ENCODE peak calls at places on chromosomes 11 and 22, in five cellular contexts. E is CD4-positive, alpha-beta memory T cell; D is sigmoid colon; C is colonic mucosa; U is testis. T is an unnamed sample.

GRCh38 chr11:107669156-107669740 is 42.6 kb downstream of the SLN start:
- DNase-seq in E (no peak), D (no peak), C (no peak), U (no peak), T (no peak)

GRCh38 chr11:130070109-130070828 is 575 bp downstream of the APLP2 start:
- DNase-seq in D (peak; percentile 77), U (peak; percentile 45), E (peak; percentile 37), C (peak; percentile 57), T (peak; percentile 89)

GRCh38 chr11:88231894-88232482 is 56.7 kb upstream of the RAB38 start:
- DNase-seq in E (no peak), C (no peak), D (no peak), U (peak; percentile 24), T (no peak)

GRCh38 chr11:46977940-46978595 is 41.5 kb downstream of the CSTPP1 start:
- DNase-seq in C (no peak), U (no peak), D (no peak), E (no peak), T (no peak)

GRCh38 chr11:112401036-112401769 is 140.5 kb upstream of the PLET1 start:
- DNase-seq in D (no peak), C (no peak), E (no peak), U (no peak), T (no peak)

GRCh38 chr11:19628018-19628417 is 84.6 kb upstream of the NAV2 start:
- DNase-seq in U (peak; percentile 78), C (no peak), E (no peak), D (peak; percentile 97), T (no peak)

GRCh38 chr11:107999759-108000455 is 8.8 kb upstream of the CUL5 start:
- DNase-seq in C (no peak), U (no peak), D (no peak), E (no peak), T (no peak)

GRCh38 chr11:70736461-70736860 is 338.1 kb downstream of the CTTN start:
- DNase-seq in D (no peak), U (no peak), C (no peak), E (no peak), T (no peak)

GRCh38 chr11:60370811-60371297 is 7.5 kb upstream of the MS4A7 start:
- DNase-seq in E (no peak), U (no peak), D (no peak), C (no peak), T (no peak)

GRCh38 chr11:107494036-107494435 is 36.4 kb upstream of the CWF19L2 start:
- DNase-seq in E (no peak), U (no peak), C (no peak), D (no peak), T (no peak)

GRCh38 chr11:45876401-45876800 is 9.1 kb upstream of the MAPK8IP1 start:
- DNase-seq in D (no peak), C (no peak), U (no peak), E (no peak), T (no peak)

GRCh38 chr22:21589415-21589814 is 21.9 kb downstream of the UBE2L3 start:
- DNase-seq in C (no peak), D (no peak), E (no peak), U (no peak), T (no peak)
- H3K4me1 ChIP-seq in C (no peaks in the 10 kb centered on the region), D (peaks cover 40% of the 10 kb centered on the region), E (peaks cover 54% of the 10 kb centered on the region), U (peaks cover 26% of the 10 kb centered on the region), T (peaks cover 14% of the 10 kb centered on the region)

DNA sequence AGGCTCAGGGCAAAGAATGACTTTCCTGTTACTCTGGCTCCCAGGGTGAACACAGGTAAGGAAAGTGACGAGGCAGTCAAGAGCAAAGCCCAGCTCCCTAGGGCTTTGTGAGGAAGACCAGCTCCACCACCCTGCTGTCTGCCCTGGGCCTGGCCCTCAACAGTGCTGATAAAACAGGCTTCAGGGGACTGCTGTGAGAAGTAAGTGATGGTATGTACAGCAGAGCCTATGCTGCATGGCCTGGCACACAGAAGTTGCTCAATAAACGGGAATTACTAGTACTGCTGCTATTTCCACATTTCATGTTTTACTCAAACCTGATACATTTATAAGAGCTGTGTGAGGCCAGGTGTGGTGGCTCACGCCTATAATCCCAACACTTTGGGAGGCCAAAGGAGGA is 50.3 kb downstream of the MICAL3 start:
- DNase-seq in U (no peak), C (no peak), D (no peak), E (no peak), T (no peak)
- H3K4me1 ChIP-seq in U (peaks cover 5% of the 10 kb centered on the region), C (no peaks in the 10 kb centered on the region), D (peaks cover 28% of the 10 kb centered on the region), E (peaks cover 5% of the 10 kb centered on the region), T (peaks cover 8% of the 10 kb centered on the region)

GRCh38 chr11:43921561-43922294 is 20.7 kb upstream of the C11orf96 start:
- DNase-seq in D (no peak), C (no peak), E (no peak), U (no peak), T (no peak)
- H3K4me1 ChIP-seq in D (peaks cover 38% of the 10 kb centered on the region), C (no peaks in the 10 kb centered on the region), E (no peaks in the 10 kb centered on the region), U (peaks cover 52% of the 10 kb centered on the region), T (peaks cover 34% of the 10 kb centered on the region)

GRCh38 chr11:62547691-62548281 is 1.2 kb upstream of the AHNAK start:
- DNase-seq in U (no peak), C (peak; percentile 45), D (peak; percentile 78), E (peak; percentile 44), T (no peak)
- H3K4me1 ChIP-seq in U (peaks cover 44% of the 10 kb centered on the region), C (peaks cover 43% of the 10 kb centered on the region), D (peaks cover 47% of the 10 kb centered on the region), E (peaks cover 70% of the 10 kb centered on the region), T (peaks cover 78% of the 10 kb centered on the region)

GRCh38 chr22:28008056-28008455 is 89.0 kb upstream of the PITPNB start:
- DNase-seq in C (no peak), E (no peak), U (no peak), D (no peak), T (no peak)
- H3K4me1 ChIP-seq in C (no peaks in the 10 kb centered on the region), E (no peaks in the 10 kb centered on the region), U (no peaks in the 10 kb centered on the region), D (peaks cover 27% of the 10 kb centered on the region), T (peaks cover 4% of the 10 kb centered on the region)

GRCh38 chr11:83047515-83048225 is 24.0 kb downstream of the RAB30 start:
- DNase-seq in D (no peak), U (no peak), E (no peak), C (no peak), T (no peak)

GRCh38 chr11:83044958-83045712 is 26.6 kb downstream of the RAB30 start:
- DNase-seq in D (no peak), U (no peak), E (peak; percentile 47), C (no peak), T (no peak)

GRCh38 chr11:83042966-83043711 is 28.6 kb downstream of the RAB30 start:
- DNase-seq in D (no peak), E (no peak), C (no peak), U (no peak), T (no peak)

GRCh38 chr11:83051760-83052671 is 19.7 kb downstream of the RAB30 start:
- DNase-seq in D (peak; percentile 84), U (peak; percentile 64), E (no peak), C (no peak), T (no peak)

DNA sequence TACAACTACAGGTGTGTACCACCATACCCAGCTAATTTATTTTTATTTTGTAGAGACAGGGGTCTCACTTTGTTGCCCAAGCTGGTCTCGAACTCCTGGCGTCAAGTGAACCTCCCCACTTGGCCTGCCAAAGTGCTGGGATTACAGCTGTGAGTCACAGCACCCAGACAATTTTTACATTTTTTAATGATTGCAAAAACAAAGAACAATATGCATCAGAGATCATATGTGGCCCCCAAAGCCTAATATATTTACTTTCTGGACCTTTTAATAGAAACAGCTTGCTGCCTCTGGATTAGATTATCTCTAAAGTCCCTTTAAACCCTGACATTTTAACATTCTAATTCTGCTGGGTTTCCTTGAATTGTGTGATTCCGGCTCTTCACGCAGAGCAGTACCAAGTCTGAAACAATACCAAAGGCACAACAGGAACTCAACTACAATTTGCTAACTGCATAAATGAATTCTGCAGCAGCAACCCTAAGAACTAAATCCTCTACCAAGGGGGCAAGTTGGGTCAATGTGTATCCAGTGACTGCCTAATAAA is 25.0 kb downstream of the RAB30 start:
- DNase-seq in E (no peak), D (no peak), U (no peak), C (no peak), T (no peak)
- H3K4me1 ChIP-seq in E (peaks cover 6% of the 10 kb centered on the region), D (peaks cover 58% of the 10 kb centered on the region), U (no peaks in the 10 kb centered on the region), C (no peaks in the 10 kb centered on the region), T (no peaks in the 10 kb centered on the region)

T was measured in left lung.